ENCODE peak calls at places on chromosomes 6 and 20, in four cellular contexts. Z, N, D and U are unnamed samples.

GRCh38 chr6:71254323-71254722 is 34.3 kb upstream of the OGFRL1 start:
- DNase-seq in Z (no peak), N (no peak), D (no peak), U (no peak)

GRCh38 chr6:31794866-31795615 is 511 bp downstream of the VARS1 start:
- DNase-seq in Z (no peak), N (no peak), D (no peak), U (no peak)

GRCh38 chr6:134424131-134424794 is 106.4 kb upstream of the SGK1 start:
- DNase-seq in Z (no peak), N (no peak), D (no peak), U (no peak)

GRCh38 chr6:27669278-27669797 is 196.4 kb upstream of the ZNF184 start:
- DNase-seq in Z (no peak), N (no peak), D (no peak), U (no peak)

GRCh38 chr6:169048806-169049205 is 204.8 kb downstream of the THBS2 start:
- DNase-seq in Z (no peak), N (no peak), D (no peak), U (no peak)

GRCh38 chr6:72761767-72762166 is 139.9 kb downstream of the KCNQ5 start:
- DNase-seq in Z (no peak), N (no peak), D (no peak), U (no peak)

GRCh38 chr6:42200035-42200434 is 5.3 kb upstream of the GUCA1B start:
- DNase-seq in Z (no peak), N (peak; percentile 66), D (peak; percentile 78), U (no peak)

GRCh38 chr6:119865466-119866350 is 516.1 kb upstream of the MAN1A1 start:
- DNase-seq in Z (no peak), N (no peak), D (no peak), U (no peak)

GRCh38 chr20:42484335-42484734 is 705.4 kb downstream of the PTPRT start:
- DNase-seq in Z (no peak), N (no peak), D (no peak), U (no peak)

GRCh38 chr6:151916680-151917164 is 109.2 kb downstream of the ESR1 start:
- DNase-seq in Z (no peak), N (no peak), D (no peak), U (no peak)

GRCh38 chr6:45507156-45507555 is 129.4 kb upstream of the SUPT3H start:
- DNase-seq in Z (no peak), N (no peak), D (no peak), U (no peak)

GRCh38 chr6:69881322-69882151 is 15.2 kb downstream of the COL19A1 start:
- DNase-seq in Z (no peak), N (no peak), D (no peak), U (no peak)

GRCh38 chr6:25138697-25139051 is 140.5 kb upstream of the CARMIL1 start:
- DNase-seq in Z (no peak), N (no peak), D (no peak), U (no peak)

GRCh38 chr6:41371992-41372525 is 36.7 kb downstream of the NCR2 start:
- DNase-seq in Z (peak; percentile 54), N (no peak), D (no peak), U (no peak)

GRCh38 chr20:63521602-63522001 is 1.0 kb downstream of the PPDPF start:
- DNase-seq in Z (peak; percentile 60), N (no peak), D (no peak), U (peak; percentile 49)

GRCh38 chr20:7264137-7264536 is 496.7 kb downstream of the BMP2 start:
- DNase-seq in Z (no peak), N (no peak), D (no peak), U (no peak)

GRCh38 chr6:133359256-133359655 is 118.1 kb downstream of the EYA4 start:
- DNase-seq in Z (no peak), N (no peak), D (no peak), U (no peak)

GRCh38 chr20:50724851-50725721 is 6.3 kb upstream of the PARD6B start:
- DNase-seq in Z (no peak), N (peak; percentile 86), D (peak; percentile 54), U (peak; percentile 83)

GRCh38 chr6:74631558-74631957 is 574.3 kb downstream of the COL12A1 start:
- DNase-seq in Z (no peak), N (peak; percentile 43), D (no peak), U (no peak)

GRCh38 chr20:34876161-34877001 is at the start of gene ACSS2:
- DNase-seq in Z (peak; percentile 99), N (peak; percentile 98), D (peak; percentile 99), U (peak; percentile 94)

GRCh38 chr6:156782691-156783320 is 5.6 kb downstream of the ARID1B start:
- DNase-seq in Z (no peak), N (no peak), D (no peak), U (no peak)

GRCh38 chr6:170098428-170099170 is 192.3 kb downstream of the DLL1 start:
- DNase-seq in Z (peak; percentile 38), N (no peak), D (no peak), U (no peak)

GRCh38 chr20:61661025-61661424 is 404.7 kb downstream of the TAF4 start:
- DNase-seq in Z (no peak), N (no peak), D (no peak), U (no peak)

GRCh38 chr6:125300992-125301434 is 754 bp downstream of the HDDC2 start:
- DNase-seq in Z (no peak), N (no peak), D (no peak), U (peak; percentile 23)

GRCh38 chr6:30541515-30542403 is 14.5 kb downstream of the GNL1 start:
- DNase-seq in Z (peak; percentile 87), N (peak; percentile 86), D (peak; percentile 76), U (peak; percentile 89)

GRCh38 chr6:33372532-33373123 is 19.0 kb upstream of the KIFC1 start:
- DNase-seq in Z (no peak), N (no peak), D (no peak), U (no peak)

GRCh38 chr20:41524980-41525613 is 93.1 kb downstream of the CHD6 start:
- DNase-seq in Z (no peak), N (no peak), D (no peak), U (no peak)

GRCh38 chr6:99219788-99220187 is 129.7 kb downstream of the FAXC start:
- DNase-seq in Z (peak; percentile 73), N (peak; percentile 11), D (no peak), U (no peak)

GRCh38 chr6:7991992-7992815 is 72.0 kb downstream of the BLOC1S5 start:
- DNase-seq in Z (no peak), N (peak; percentile 44), D (peak; percentile 69), U (peak; percentile 43)

GRCh38 chr20:57047281-57048026 is 219.0 kb downstream of the BMP7 start:
- DNase-seq in Z (no peak), N (peak; percentile 59), D (peak; percentile 34), U (peak; percentile 14)

GRCh38 chr20:36975085-36975829 is 23.7 kb upstream of the SAMHD1 start:
- DNase-seq in Z (no peak), N (no peak), D (no peak), U (no peak)

GRCh38 chr20:32439132-32439829 is 81.2 kb downstream of the ASXL1 start:
- DNase-seq in Z (no peak), N (no peak), D (no peak), U (no peak)

GRCh38 chr6:56370591-56371198 is 123.3 kb upstream of the COL21A1 start:
- DNase-seq in Z (no peak), N (peak; percentile 16), D (peak; percentile 58), U (no peak)

GRCh38 chr20:32811886-32812285 is 7.9 kb upstream of the MAPRE1 start:
- DNase-seq in Z (no peak), N (no peak), D (no peak), U (no peak)

GRCh38 chr20:7798176-7798575 is 142.1 kb downstream of the HAO1 start:
- DNase-seq in Z (no peak), N (no peak), D (no peak), U (no peak)

GRCh38 chr6:34566830-34567546 is 10.9 kb upstream of the SPDEF start:
- DNase-seq in Z (no peak), N (no peak), D (peak; percentile 39), U (no peak)

GRCh38 chr6:88008411-88008810 is 39.2 kb upstream of the SPACA1 start:
- DNase-seq in Z (no peak), N (no peak), D (no peak), U (no peak)

GRCh38 chr20:56718816-56719215 is 89.7 kb downstream of the TFAP2C start:
- DNase-seq in Z (no peak), N (no peak), D (no peak), U (no peak)

GRCh38 chr6:71400852-71401251 is 112.2 kb downstream of the OGFRL1 start:
- DNase-seq in Z (no peak), N (no peak), D (no peak), U (no peak)

GRCh38 chr6:167855825-167856425 is 29.2 kb downstream of the AFDN start:
- DNase-seq in Z (no peak), N (peak; percentile 19), D (peak; percentile 96), U (peak; percentile 54)
- TF ChIP-seq HDAC2 in Z (no peak), N (no peak), D (peak; percentile 80), U (peak; percentile 73)

GRCh38 chr6:15960740-15961629 is 167.9 kb upstream of the MYLIP start:
- DNase-seq in Z (peak; percentile 58), N (no peak), D (no peak), U (no peak)
- TF ChIP-seq HDAC2 in Z (no peak), N (no peak), D (no peak), U (no peak)

GRCh38 chr6:139240161-139241010 is 51.4 kb downstream of the TXLNB start:
- DNase-seq in Z (no peak), N (no peak), D (no peak), U (no peak)
- TF ChIP-seq HDAC2 in Z (no peak), N (no peak), D (no peak), U (no peak)

GRCh38 chr6:113662049-113662655 is 195.0 kb upstream of the MARCKS start:
- DNase-seq in Z (no peak), N (no peak), D (no peak), U (no peak)

GRCh38 chr6:113659762-113660404 is 197.3 kb upstream of the MARCKS start:
- DNase-seq in Z (no peak), N (no peak), D (no peak), U (no peak)

GRCh38 chr6:113664909-113665308 is 192.2 kb upstream of the MARCKS start:
- DNase-seq in Z (no peak), N (no peak), D (no peak), U (no peak)

GRCh38 chr6:113662688-113663333 is 194.3 kb upstream of the MARCKS start:
- DNase-seq in Z (no peak), N (no peak), D (no peak), U (no peak)
- TF ChIP-seq HDAC2 in Z (no peak), N (no peak), D (no peak), U (no peak)

GRCh38 chr6:36297511-36297910 is 27.7 kb downstream of the PNPLA1 start:
- DNase-seq in Z (no peak), N (no peak), D (no peak), U (no peak)
- TF ChIP-seq HDAC2 in Z (no peak), N (no peak), D (no peak), U (no peak)

GRCh38 chr6:85983032-85983659 is 340.5 kb upstream of the SYNCRIP start:
- DNase-seq in Z (no peak), N (no peak), D (no peak), U (no peak)
- TF ChIP-seq HDAC2 in Z (no peak), N (no peak), D (no peak), U (no peak)